ENCODE peak calls at places on chromosomes 12 and 14, in four cellular contexts. J is body of pancreas; R is CD8-positive, alpha-beta T cell; X is tibial nerve. I is an unnamed sample.
A peak's percentile ranks its signal among the peaks of the same experiment; 100 is the strongest.

GRCh38 chr12:30134229-30134628 is 350.5 kb upstream of the TMTC1 start:
- DNase-seq in J (no peak), R (no peak), X (no peak), I (no peak)

GRCh38 chr12:75549989-75550388 is 38.6 kb upstream of the KRR1 start:
- DNase-seq in J (no peak), R (no peak), X (no peak), I (no peak)

GRCh38 chr14:90398841-90399540 is 2.2 kb downstream of the CALM1 start:
- DNase-seq in J (no peak), R (no peak), X (no peak), I (no peak)

GRCh38 chr12:52381206-52381605 is 4.2 kb downstream of the KRT84 start:
- DNase-seq in J (no peak), R (no peak), X (no peak), I (no peak)

GRCh38 chr12:120652671-120653435 is 12.4 kb downstream of the CABP1 start:
- DNase-seq in J (peak; percentile 16), R (no peak), X (no peak), I (no peak)

GRCh38 chr12:65779946-65780345 is 44.3 kb upstream of the HMGA2 start:
- DNase-seq in J (no peak), R (no peak), X (no peak), I (no peak)

GRCh38 chr14:50551877-50552276 is 8.1 kb upstream of the ATL1 start:
- DNase-seq in J (no peak), R (no peak), X (no peak), I (no peak)

GRCh38 chr12:39010406-39010805 is 105.0 kb upstream of the CPNE8 start:
- DNase-seq in J (no peak), R (no peak), X (no peak), I (no peak)

GRCh38 chr14:71583246-71583645 is 349.0 kb upstream of the RGS6 start:
- DNase-seq in J (no peak), R (no peak), X (no peak), I (no peak)

GRCh38 chr12:105793421-105793820 is 345.3 kb downstream of the NUAK1 start:
- DNase-seq in J (no peak), R (no peak), X (no peak), I (no peak)

GRCh38 chr14:75879031-75879430 is 102.8 kb downstream of the TGFB3 start:
- DNase-seq in J (no peak), R (no peak), X (no peak), I (no peak)

GRCh38 chr12:97306121-97306520 is 156.5 kb upstream of the RMST start:
- DNase-seq in J (no peak), R (no peak), X (no peak), I (no peak)

GRCh38 chr12:113002155-113002554 is 23.8 kb downstream of the OAS2 start:
- DNase-seq in J (peak; percentile 63), R (no peak), X (no peak), I (no peak)

GRCh38 chr14:71322660-71323250 is 415.5 kb downstream of the PCNX1 start:
- DNase-seq in J (peak; percentile 37), R (no peak), X (no peak), I (no peak)

GRCh38 chr12:87661770-87662402 is 367.3 kb downstream of the C12orf50 start:
- DNase-seq in J (no peak), R (no peak), X (no peak), I (no peak)

GRCh38 chr12:121578230-121579189 is 2.3 kb downstream of the KDM2B start:
- DNase-seq in J (no peak), R (no peak), X (no peak), I (no peak)

GRCh38 chr14:69879175-69880047 is at the start of gene SMOC1:
- DNase-seq in J (peak; percentile 84), R (no peak), X (no peak), I (peak; percentile 91)

GRCh38 chr12:124556067-124556466 is 11.3 kb downstream of the NCOR2 start:
- DNase-seq in J (no peak), R (no peak), X (no peak), I (no peak)

GRCh38 chr12:22684526-22685118 is 59.7 kb downstream of the ETNK1 start:
- DNase-seq in J (no peak), R (no peak), X (no peak), I (no peak)

GRCh38 chr14:92531151-92531873 is 17.7 kb downstream of the RIN3 start:
- DNase-seq in J (peak; percentile 52), R (peak; percentile 73), X (no peak), I (no peak)

GRCh38 chr14:70885343-70886014 is 21.8 kb upstream of the PCNX1 start:
- DNase-seq in J (no peak), R (no peak), X (no peak), I (peak; percentile 12)

GRCh38 chr14:86824167-86824566 is 1168.8 kb downstream of the GALC start:
- DNase-seq in J (no peak), R (no peak), X (no peak), I (no peak)

GRCh38 chr14:67623114-67623513 is 3.4 kb downstream of the ARG2 start:
- DNase-seq in J (no peak), R (no peak), X (no peak), I (no peak)

GRCh38 chr12:96497800-96498199 is 8.4 kb downstream of the CFAP54 start:
- DNase-seq in J (no peak), R (no peak), X (no peak), I (no peak)

GRCh38 chr12:125100551-125101434 is 35.6 kb downstream of the AACS start:
- DNase-seq in J (peak; percentile 40), R (no peak), X (no peak), I (no peak)

GRCh38 chr14:63960926-63961567 is 108.2 kb downstream of the SYNE2 start:
- DNase-seq in J (no peak), R (no peak), X (no peak), I (no peak)

GRCh38 chr14:93906341-93907329 is 20.5 kb upstream of the FAM181A start:
- DNase-seq in J (peak; percentile 60), R (peak; percentile 24), X (no peak), I (peak; percentile 79)

GRCh38 chr14:68949236-68949965 is 29.7 kb downstream of the ACTN1 start:
- DNase-seq in J (no peak), R (no peak), X (no peak), I (no peak)

GRCh38 chr12:52527121-52527800 is 7.1 kb upstream of the KRT5 start:
- DNase-seq in J (no peak), R (no peak), X (no peak), I (no peak)

GRCh38 chr14:104444159-104445030 is 135.2 kb upstream of the C14orf180 start:
- DNase-seq in J (no peak), R (no peak), X (no peak), I (no peak)

GRCh38 chr12:132214906-132215643 is 70.8 kb downstream of the NOC4L start:
- DNase-seq in J (no peak), R (no peak), X (no peak), I (no peak)

GRCh38 chr14:69543341-69544249 is 31.1 kb downstream of the CCDC177 start:
- DNase-seq in J (peak; percentile 79), R (no peak), X (no peak), I (no peak)

GRCh38 chr12:80041691-80042090 is 57.6 kb upstream of the OTOGL start:
- DNase-seq in J (no peak), R (no peak), X (no peak), I (no peak)

GRCh38 chr12:47556219-47556618 is 149.6 kb downstream of the RPAP3 start:
- DNase-seq in J (no peak), R (no peak), X (no peak), I (no peak)

GRCh38 chr12:14698555-14698954 is 2.2 kb upstream of the GUCY2C start:
- DNase-seq in J (no peak), R (no peak), X (no peak), I (no peak)

GRCh38 chr12:14693116-14693515 is 3.3 kb downstream of the GUCY2C start:
- DNase-seq in J (no peak), R (no peak), X (no peak), I (no peak)

GRCh38 chr12:14694145-14694544 is 2.3 kb downstream of the GUCY2C start:
- DNase-seq in J (no peak), R (no peak), X (no peak), I (no peak)

GRCh38 chr12:14695685-14696084 is 714 bp downstream of the GUCY2C start:
- DNase-seq in J (no peak), R (no peak), X (no peak), I (no peak)

GRCh38 chr12:14696265-14696741 is at the start of gene GUCY2C:
- DNase-seq in J (no peak), R (no peak), X (no peak), I (no peak)
- TF ChIP-seq CTCF in J (no peak), R (no peak), X (no peak), I (no peak)

DNA sequence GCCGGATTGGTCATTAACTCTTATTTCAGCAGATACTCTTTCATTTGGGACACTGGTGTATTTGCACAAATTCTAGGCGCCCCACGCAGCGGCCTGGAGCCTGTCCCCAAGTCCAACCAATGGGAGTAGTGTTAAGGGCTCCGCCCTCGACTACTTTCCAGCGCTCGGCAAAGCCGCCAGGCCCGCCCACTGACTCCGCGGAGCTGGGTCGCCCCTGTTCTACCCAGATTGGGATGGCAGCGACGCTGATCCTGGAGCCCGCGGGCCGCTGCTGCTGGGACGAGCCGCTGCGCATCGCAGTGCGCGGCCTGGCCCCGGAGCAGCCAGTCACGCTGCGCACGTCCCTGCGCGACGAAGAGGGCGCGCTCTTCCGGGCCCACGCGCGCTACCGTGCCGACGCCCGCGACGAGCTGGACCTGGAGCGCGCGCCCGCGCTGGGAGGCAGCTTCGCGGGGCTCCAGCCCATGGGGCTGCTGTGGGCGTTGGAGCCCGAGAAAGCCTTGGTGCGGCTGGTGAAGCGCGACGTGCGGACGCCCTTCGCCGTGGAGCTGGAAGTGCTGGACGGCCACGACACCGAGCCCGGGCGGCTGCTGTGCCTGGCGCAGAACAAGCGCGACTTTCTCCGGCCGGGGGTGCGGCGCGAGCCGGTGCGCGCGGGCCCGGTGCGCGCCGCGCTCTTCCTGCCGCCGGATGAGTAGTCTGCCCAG is at the start of gene ACOT6:
- DNase-seq in J (peak; percentile 76), R (peak; percentile 59), X (peak; percentile 34), I (peak; percentile 84)
- H3K4me3 ChIP-seq in J (peak within 1 kb of the TSS; percentile 43), R (peak within 1 kb of the TSS; percentile 94), X (peak within 1 kb of the TSS; percentile 61), I (peak within 1 kb of the TSS; percentile 57)

DNA sequence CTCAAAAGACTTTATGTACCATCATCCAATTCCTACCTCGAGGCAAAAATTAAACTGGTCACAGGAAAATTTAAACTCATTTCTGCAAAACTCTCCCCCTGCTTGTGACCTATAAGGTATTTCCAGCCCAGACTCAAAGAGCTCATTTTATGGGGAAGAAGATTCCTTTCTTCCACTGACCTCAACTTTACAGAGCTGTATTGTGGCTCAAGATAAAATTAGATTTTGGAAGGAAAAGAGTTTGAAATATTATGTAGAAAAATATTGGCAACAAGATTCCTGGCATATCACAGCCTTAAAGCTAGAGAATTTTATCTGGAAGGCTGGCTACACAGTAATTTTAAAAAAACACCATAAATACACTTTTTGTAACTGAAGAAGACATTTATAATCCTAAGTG is 91.7 kb downstream of the STXBP6 start:
- DNase-seq in J (no peak), R (no peak), X (no peak), I (no peak)
- H3K27ac ChIP-seq in J (no peak overlapping the region), R (no peak overlapping the region), X (no peak overlapping the region), I (no peak overlapping the region)

GRCh38 chr12:130579231-130579630 is 136.9 kb downstream of the RIMBP2 start:
- DNase-seq in J (no peak), R (no peak), X (no peak), I (no peak)

GRCh38 chr12:130573235-130573634 is 142.9 kb downstream of the RIMBP2 start:
- DNase-seq in J (no peak), R (no peak), X (no peak), I (no peak)

GRCh38 chr12:130574402-130574801 is 141.7 kb downstream of the RIMBP2 start:
- DNase-seq in J (no peak), R (no peak), X (no peak), I (no peak)

GRCh38 chr12:130576286-130576933 is 139.7 kb downstream of the RIMBP2 start:
- DNase-seq in J (no peak), R (no peak), X (no peak), I (peak; percentile 72)

GRCh38 chr12:130577348-130577747 is 138.8 kb downstream of the RIMBP2 start:
- DNase-seq in J (no peak), R (no peak), X (no peak), I (no peak)
- TF ChIP-seq CTCF in J (no peak), R (no peak), X (no peak), I (no peak)

I was measured in WERI-Rb-1.